ENCODE peak calls at places on chromosomes 12 and 14, in seven cellular contexts. One of them, this sample, is unnamed.

GRCh38 chr12:115830633-115831032 is 446.9 kb downstream of the MED13L start:
- DNase-seq in lung: no peak
- DNase-seq in HL-60: no peak
- DNase-seq in A673: no peak
- DNase-seq in fibroblast of the aortic adventitia: no peak
- DNase-seq in chondrocyte: no peak
- DNase-seq in bronchial epithelial cell: no peak
- DNase-seq in this sample: no peak

GRCh38 chr12:25307818-25308217 is 57.1 kb upstream of the KRAS start:
- DNase-seq in lung: no peak
- DNase-seq in HL-60: no peak
- DNase-seq in A673: no peak
- DNase-seq in fibroblast of the aortic adventitia: no peak
- DNase-seq in chondrocyte: no peak
- DNase-seq in bronchial epithelial cell: no peak
- DNase-seq in this sample: no peak

GRCh38 chr14:94079891-94080605 is 954 bp downstream of the DDX24 start:
- DNase-seq in lung: no peak
- DNase-seq in HL-60: no peak
- DNase-seq in A673: no peak
- DNase-seq in fibroblast of the aortic adventitia: peak
- DNase-seq in chondrocyte: no peak
- DNase-seq in bronchial epithelial cell: peak
- DNase-seq in this sample: no peak

GRCh38 chr14:76272349-76272748 is 103.6 kb upstream of the ESRRB start:
- DNase-seq in lung: no peak
- DNase-seq in HL-60: no peak
- DNase-seq in A673: no peak
- DNase-seq in fibroblast of the aortic adventitia: no peak
- DNase-seq in chondrocyte: no peak
- DNase-seq in bronchial epithelial cell: no peak
- DNase-seq in this sample: no peak

GRCh38 chr12:132530451-132530850 is 40.5 kb downstream of the FBRSL1 start:
- DNase-seq in lung: no peak
- DNase-seq in HL-60: no peak
- DNase-seq in A673: no peak
- DNase-seq in fibroblast of the aortic adventitia: no peak
- DNase-seq in chondrocyte: no peak
- DNase-seq in bronchial epithelial cell: no peak
- DNase-seq in this sample: no peak

GRCh38 chr14:32230181-32230580 is 27.1 kb upstream of the RNU6-8 start:
- DNase-seq in lung: no peak
- DNase-seq in HL-60: no peak
- DNase-seq in A673: no peak
- DNase-seq in fibroblast of the aortic adventitia: peak
- DNase-seq in chondrocyte: no peak
- DNase-seq in bronchial epithelial cell: peak
- DNase-seq in this sample: no peak

GRCh38 chr12:128644664-128645296 is 179.0 kb downstream of the SLC15A4 start:
- DNase-seq in lung: peak
- DNase-seq in HL-60: no peak
- DNase-seq in A673: peak
- DNase-seq in fibroblast of the aortic adventitia: no peak
- DNase-seq in chondrocyte: no peak
- DNase-seq in bronchial epithelial cell: no peak
- DNase-seq in this sample: no peak

GRCh38 chr14:63483315-63483714 is 59.9 kb downstream of the PPP2R5E start:
- DNase-seq in lung: no peak
- DNase-seq in HL-60: no peak
- DNase-seq in A673: no peak
- DNase-seq in fibroblast of the aortic adventitia: no peak
- DNase-seq in chondrocyte: no peak
- DNase-seq in bronchial epithelial cell: no peak
- DNase-seq in this sample: no peak

GRCh38 chr14:29999013-29999539 is 71.4 kb upstream of the PRKD1 start:
- DNase-seq in lung: no peak
- DNase-seq in HL-60: no peak
- DNase-seq in A673: no peak
- DNase-seq in fibroblast of the aortic adventitia: peak
- DNase-seq in chondrocyte: no peak
- DNase-seq in bronchial epithelial cell: peak
- DNase-seq in this sample: no peak

GRCh38 chr12:122527478-122527944 is 462 bp downstream of the KNTC1 start:
- DNase-seq in lung: peak
- DNase-seq in HL-60: peak
- DNase-seq in A673: peak
- DNase-seq in fibroblast of the aortic adventitia: no peak
- DNase-seq in chondrocyte: no peak
- DNase-seq in bronchial epithelial cell: peak
- DNase-seq in this sample: no peak

GRCh38 chr12:4169522-4169921 is 104.0 kb upstream of the CCND2 start:
- DNase-seq in lung: no peak
- DNase-seq in HL-60: no peak
- DNase-seq in A673: no peak
- DNase-seq in fibroblast of the aortic adventitia: no peak
- DNase-seq in chondrocyte: no peak
- DNase-seq in bronchial epithelial cell: no peak
- DNase-seq in this sample: no peak

GRCh38 chr14:92481386-92481785 is 32.2 kb upstream of the RIN3 start:
- DNase-seq in lung: peak
- DNase-seq in HL-60: no peak
- DNase-seq in A673: no peak
- DNase-seq in fibroblast of the aortic adventitia: peak
- DNase-seq in chondrocyte: no peak
- DNase-seq in bronchial epithelial cell: no peak
- DNase-seq in this sample: no peak

GRCh38 chr12:58314610-58315009 is 373.2 kb downstream of the ATP23 start:
- DNase-seq in lung: no peak
- DNase-seq in HL-60: no peak
- DNase-seq in A673: no peak
- DNase-seq in fibroblast of the aortic adventitia: peak
- DNase-seq in chondrocyte: no peak
- DNase-seq in bronchial epithelial cell: peak
- DNase-seq in this sample: no peak

GRCh38 chr12:34604631-34605509 is 582.6 kb downstream of the ALG10 start:
- DNase-seq in lung: no peak
- DNase-seq in HL-60: no peak
- DNase-seq in A673: no peak
- DNase-seq in fibroblast of the aortic adventitia: no peak
- DNase-seq in chondrocyte: peak
- DNase-seq in bronchial epithelial cell: no peak
- DNase-seq in this sample: no peak

GRCh38 chr12:57888407-57889157 is 42.1 kb upstream of the CTDSP2 start:
- DNase-seq in lung: peak
- DNase-seq in HL-60: no peak
- DNase-seq in A673: no peak
- DNase-seq in fibroblast of the aortic adventitia: peak
- DNase-seq in chondrocyte: no peak
- DNase-seq in bronchial epithelial cell: peak
- DNase-seq in this sample: no peak

GRCh38 chr12:130163461-130164215 is 1.4 kb downstream of the FZD10 start:
- DNase-seq in lung: no peak
- DNase-seq in HL-60: no peak
- DNase-seq in A673: no peak
- DNase-seq in fibroblast of the aortic adventitia: no peak
- DNase-seq in chondrocyte: no peak
- DNase-seq in bronchial epithelial cell: no peak
- DNase-seq in this sample: no peak

GRCh38 chr14:38971258-38971921 is 131.6 kb downstream of the SEC23A start:
- DNase-seq in lung: no peak
- DNase-seq in HL-60: no peak
- DNase-seq in A673: no peak
- DNase-seq in fibroblast of the aortic adventitia: no peak
- DNase-seq in chondrocyte: no peak
- DNase-seq in bronchial epithelial cell: no peak
- DNase-seq in this sample: no peak

GRCh38 chr12:49092086-49092815 is 2.4 kb downstream of the DHH start:
- DNase-seq in lung: no peak
- DNase-seq in HL-60: peak
- DNase-seq in A673: peak
- DNase-seq in fibroblast of the aortic adventitia: no peak
- DNase-seq in chondrocyte: peak
- DNase-seq in bronchial epithelial cell: no peak
- DNase-seq in this sample: no peak

GRCh38 chr14:59337151-59337611 is 128.0 kb downstream of the GPR135 start:
- DNase-seq in lung: peak
- DNase-seq in HL-60: peak
- DNase-seq in A673: no peak
- DNase-seq in fibroblast of the aortic adventitia: peak
- DNase-seq in chondrocyte: no peak
- DNase-seq in bronchial epithelial cell: no peak
- DNase-seq in this sample: peak

GRCh38 chr12:2008677-2009076 is 4.4 kb upstream of the DCP1B start:
- DNase-seq in lung: no peak
- DNase-seq in HL-60: no peak
- DNase-seq in A673: no peak
- DNase-seq in fibroblast of the aortic adventitia: peak
- DNase-seq in chondrocyte: no peak
- DNase-seq in bronchial epithelial cell: no peak
- DNase-seq in this sample: no peak

GRCh38 chr12:4227046-4227445 is 46.5 kb upstream of the CCND2 start:
- DNase-seq in lung: no peak
- DNase-seq in HL-60: no peak
- DNase-seq in A673: no peak
- DNase-seq in fibroblast of the aortic adventitia: no peak
- DNase-seq in chondrocyte: no peak
- DNase-seq in bronchial epithelial cell: no peak
- DNase-seq in this sample: no peak

GRCh38 chr12:77888611-77889010 is 57.9 kb downstream of the NAV3 start:
- DNase-seq in lung: no peak
- DNase-seq in HL-60: no peak
- DNase-seq in A673: no peak
- DNase-seq in fibroblast of the aortic adventitia: peak
- DNase-seq in chondrocyte: no peak
- DNase-seq in bronchial epithelial cell: peak
- DNase-seq in this sample: no peak

DNA sequence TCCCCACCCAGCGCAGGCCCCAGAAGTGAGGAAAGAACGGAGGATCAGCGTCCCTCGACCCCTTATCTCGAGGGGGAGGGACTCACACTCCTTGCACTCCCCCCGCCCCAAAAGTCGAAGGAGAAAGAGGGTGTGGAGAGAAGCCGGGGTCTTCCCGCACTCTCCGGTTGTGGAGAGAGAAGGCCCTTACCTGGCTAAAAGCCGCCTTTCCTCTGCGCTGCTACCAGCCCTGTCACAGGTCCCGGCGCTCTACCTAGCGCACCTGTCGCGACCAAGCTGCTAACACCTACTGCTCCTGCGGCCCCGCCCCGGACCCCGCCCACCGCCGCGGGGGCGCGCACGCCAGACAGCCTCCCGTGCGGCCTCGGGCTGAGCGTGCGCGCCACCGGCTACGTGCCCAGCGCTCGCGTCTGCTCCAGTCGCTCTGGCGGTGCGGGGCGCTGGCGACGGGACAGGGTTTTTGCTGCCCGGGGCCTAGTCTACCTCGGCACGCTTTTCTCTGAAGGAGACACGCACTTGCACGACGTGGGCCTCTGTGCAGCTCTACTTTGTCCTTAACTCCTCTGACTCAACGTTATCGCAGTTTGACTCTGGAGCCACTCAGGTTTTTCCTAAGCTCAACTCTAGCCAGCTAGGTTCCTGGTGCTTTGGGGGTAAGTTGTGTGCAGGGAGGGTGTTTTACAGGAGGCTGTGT is at the start of gene LIMA1:
- DNase-seq in lung: peak
- DNase-seq in HL-60: peak
- DNase-seq in A673: peak
- DNase-seq in fibroblast of the aortic adventitia: peak
- DNase-seq in chondrocyte: peak
- DNase-seq in bronchial epithelial cell: peak
- DNase-seq in this sample: peak
- TF ChIP-seq CTCF in lung: no peak
- TF ChIP-seq CTCF in HL-60: no peak
- TF ChIP-seq CTCF in A673: no peak
- TF ChIP-seq CTCF in fibroblast of the aortic adventitia: no peak
- TF ChIP-seq CTCF in chondrocyte: peak
- TF ChIP-seq CTCF in bronchial epithelial cell: no peak
- TF ChIP-seq CTCF in this sample: no peak

GRCh38 chr14:106286697-106287290 is 760.4 kb downstream of the TMEM121 start:
- DNase-seq in lung: no peak
- DNase-seq in HL-60: no peak
- DNase-seq in A673: peak
- DNase-seq in fibroblast of the aortic adventitia: no peak
- DNase-seq in chondrocyte: no peak
- DNase-seq in bronchial epithelial cell: no peak
- DNase-seq in this sample: no peak
- TF ChIP-seq CTCF in lung: no peak
- TF ChIP-seq CTCF in HL-60: no peak
- TF ChIP-seq CTCF in A673: peak
- TF ChIP-seq CTCF in fibroblast of the aortic adventitia: no peak
- TF ChIP-seq CTCF in chondrocyte: no peak
- TF ChIP-seq CTCF in bronchial epithelial cell: no peak
- TF ChIP-seq CTCF in this sample: peak

DNA sequence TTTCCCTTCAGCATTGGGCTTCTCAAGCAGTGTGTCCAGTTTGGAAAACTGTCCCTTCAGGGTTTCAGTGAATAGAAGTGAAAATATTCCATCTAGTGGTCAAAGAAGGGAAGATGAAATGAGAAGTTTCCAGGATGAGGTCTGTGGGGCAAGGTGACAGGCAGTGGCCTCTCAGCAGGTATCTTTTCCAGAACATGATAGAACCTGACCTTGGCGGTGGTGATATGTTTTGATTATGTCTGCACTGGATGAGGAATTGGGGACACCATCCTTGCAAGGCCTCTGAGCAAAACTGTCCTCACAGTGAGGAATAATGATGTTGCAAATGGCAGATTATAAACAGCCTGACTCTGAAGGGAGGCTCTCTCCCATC is 4.7 kb downstream of the GPX2 start:
- DNase-seq in lung: no peak
- DNase-seq in HL-60: no peak
- DNase-seq in A673: no peak
- DNase-seq in fibroblast of the aortic adventitia: peak
- DNase-seq in chondrocyte: no peak
- DNase-seq in bronchial epithelial cell: no peak
- DNase-seq in this sample: no peak
- TF ChIP-seq CTCF in lung: no peak
- TF ChIP-seq CTCF in HL-60: no peak
- TF ChIP-seq CTCF in A673: peak
- TF ChIP-seq CTCF in fibroblast of the aortic adventitia: peak
- TF ChIP-seq CTCF in chondrocyte: peak
- TF ChIP-seq CTCF in bronchial epithelial cell: no peak
- TF ChIP-seq CTCF in this sample: no peak

DNA sequence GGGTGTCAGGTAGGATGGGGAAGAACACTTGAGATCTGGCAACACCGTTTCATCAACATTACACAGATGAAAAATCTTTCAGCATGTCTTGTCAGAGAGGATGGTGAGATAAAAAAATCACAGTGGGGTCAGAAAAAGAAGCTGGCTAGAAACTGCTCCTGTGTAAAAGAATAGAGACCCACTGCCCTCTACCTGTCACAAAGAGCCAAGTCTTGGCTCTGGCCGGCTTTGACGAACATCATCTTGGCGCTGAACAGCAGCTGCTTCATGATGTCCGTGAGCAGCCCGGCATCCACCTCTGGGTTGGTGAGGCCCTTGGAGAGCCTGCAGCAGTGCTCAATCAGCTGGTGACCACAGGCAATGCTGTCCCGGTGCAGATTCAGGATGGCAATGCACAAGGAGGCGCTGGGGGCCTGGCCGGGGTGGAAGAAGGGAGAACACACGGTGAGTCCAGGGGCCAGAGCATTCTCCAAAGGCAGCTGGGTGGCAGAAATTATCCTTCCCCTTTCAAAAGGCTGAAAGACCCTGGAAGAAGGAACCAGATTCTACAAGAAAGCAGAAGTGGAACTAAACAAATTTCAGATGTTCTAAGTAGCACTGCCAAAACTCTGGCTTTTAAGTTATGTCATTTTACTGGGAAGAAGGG is 50.2 kb downstream of the ZFYVE26 start:
- DNase-seq in lung: no peak
- DNase-seq in HL-60: peak
- DNase-seq in A673: no peak
- DNase-seq in fibroblast of the aortic adventitia: no peak
- DNase-seq in chondrocyte: no peak
- DNase-seq in bronchial epithelial cell: no peak
- DNase-seq in this sample: peak
- TF ChIP-seq CTCF in lung: no peak
- TF ChIP-seq CTCF in HL-60: no peak
- TF ChIP-seq CTCF in A673: no peak
- TF ChIP-seq CTCF in fibroblast of the aortic adventitia: no peak
- TF ChIP-seq CTCF in chondrocyte: no peak
- TF ChIP-seq CTCF in bronchial epithelial cell: peak
- TF ChIP-seq CTCF in this sample: no peak